ENCODE peak calls at places on chromosome 4, in six cellular contexts. One of them, this sample, is unnamed.

GRCh38 chr4:89129080-89129640 is 17.8 kb downstream of the TIGD2 start:
- DNase-seq in activated T-cell treated with anti-CD3 and anti-CD28 coated beads, Interleukin-2, amount 50 U/mL, for 4 hours: no peak
- DNase-seq in LHCN-M2: peak
- DNase-seq in islet precursor cell: no peak
- DNase-seq in right lobe of liver: no peak
- DNase-seq in astrocyte of the spinal cord: peak
- DNase-seq in this sample: peak

GRCh38 chr4:157222764-157223145 is 2.2 kb downstream of the GRIA2 start:
- DNase-seq in islet precursor cell: no peak
- DNase-seq in right lobe of liver: no peak
- DNase-seq in LHCN-M2: no peak
- DNase-seq in astrocyte of the spinal cord: no peak
- DNase-seq in activated T-cell treated with anti-CD3 and anti-CD28 coated beads, Interleukin-2, amount 50 U/mL, for 4 hours: no peak
- DNase-seq in this sample: no peak

GRCh38 chr4:176319237-176319703 is 496 bp upstream of the SPCS3 start:
- DNase-seq in LHCN-M2: no peak
- DNase-seq in astrocyte of the spinal cord: no peak
- DNase-seq in islet precursor cell: no peak
- DNase-seq in right lobe of liver: no peak
- DNase-seq in activated T-cell treated with anti-CD3 and anti-CD28 coated beads, Interleukin-2, amount 50 U/mL, for 4 hours: no peak
- DNase-seq in this sample: no peak

GRCh38 chr4:184363258-184363657 is 111.1 kb downstream of the IRF2 start:
- DNase-seq in right lobe of liver: no peak
- DNase-seq in LHCN-M2: no peak
- DNase-seq in islet precursor cell: no peak
- DNase-seq in astrocyte of the spinal cord: no peak
- DNase-seq in activated T-cell treated with anti-CD3 and anti-CD28 coated beads, Interleukin-2, amount 50 U/mL, for 4 hours: no peak
- DNase-seq in this sample: no peak

GRCh38 chr4:113784497-113785254 is 23.1 kb upstream of the CAMK2D start:
- DNase-seq in right lobe of liver: no peak
- DNase-seq in astrocyte of the spinal cord: peak
- DNase-seq in LHCN-M2: peak
- DNase-seq in islet precursor cell: no peak
- DNase-seq in activated T-cell treated with anti-CD3 and anti-CD28 coated beads, Interleukin-2, amount 50 U/mL, for 4 hours: no peak
- DNase-seq in this sample: peak

GRCh38 chr4:124295413-124295812 is 417.1 kb downstream of the ANKRD50 start:
- DNase-seq in islet precursor cell: no peak
- DNase-seq in right lobe of liver: no peak
- DNase-seq in LHCN-M2: no peak
- DNase-seq in activated T-cell treated with anti-CD3 and anti-CD28 coated beads, Interleukin-2, amount 50 U/mL, for 4 hours: no peak
- DNase-seq in astrocyte of the spinal cord: no peak
- DNase-seq in this sample: no peak

GRCh38 chr4:6769138-6769983 is 13.2 kb upstream of the KIAA0232 start:
- DNase-seq in islet precursor cell: peak
- DNase-seq in astrocyte of the spinal cord: no peak
- DNase-seq in activated T-cell treated with anti-CD3 and anti-CD28 coated beads, Interleukin-2, amount 50 U/mL, for 4 hours: no peak
- DNase-seq in right lobe of liver: no peak
- DNase-seq in LHCN-M2: no peak
- DNase-seq in this sample: no peak

GRCh38 chr4:174037049-174037448 is 246.4 kb downstream of the FBXO8 start:
- DNase-seq in right lobe of liver: no peak
- DNase-seq in astrocyte of the spinal cord: no peak
- DNase-seq in islet precursor cell: no peak
- DNase-seq in LHCN-M2: no peak
- DNase-seq in activated T-cell treated with anti-CD3 and anti-CD28 coated beads, Interleukin-2, amount 50 U/mL, for 4 hours: no peak
- DNase-seq in this sample: no peak